ENCODE peak calls at places on chromosomes 12 and 14, in four cellular contexts. W is neural progenitor cell, C is DND-41, O is GM10248. L is an unnamed sample.

GRCh38 chr14:55600784-55601561 is 21.0 kb downstream of the KTN1 start:
- DNase-seq in W (no peak), C (no peak), O (no peak), L (no peak)

GRCh38 chr12:88308825-88309224 is 166.7 kb downstream of the TMTC3 start:
- DNase-seq in W (no peak), C (no peak), O (no peak), L (no peak)

GRCh38 chr14:101037021-101037817 is 133.7 kb upstream of the RTL1 start:
- DNase-seq in W (no peak), C (no peak), O (no peak), L (no peak)

GRCh38 chr12:109310247-109311125 is 1.4 kb upstream of the FOXN4 start:
- DNase-seq in W (peak), C (no peak), O (peak), L (no peak)

GRCh38 chr12:42482086-42482819 is 107.3 kb downstream of the PRICKLE1 start:
- DNase-seq in W (peak), C (no peak), O (no peak), L (no peak)

GRCh38 chr12:752673-753400 is 458 bp downstream of the WNK1 start:
- DNase-seq in W (peak), C (peak), O (peak), L (peak)

GRCh38 chr14:55438066-55438683 is 2.2 kb downstream of the TBPL2 start:
- DNase-seq in W (peak), C (peak), O (no peak), L (no peak)

GRCh38 chr14:104685216-104685997 is 4.0 kb upstream of the INF2 start:
- DNase-seq in W (no peak), C (no peak), O (no peak), L (no peak)

GRCh38 chr12:12210983-12211382 is 55.9 kb downstream of the LRP6 start:
- DNase-seq in W (no peak), C (peak), O (no peak), L (no peak)

GRCh38 chr14:58401587-58401986 is 5.9 kb downstream of the TOMM20L start:
- DNase-seq in W (peak), C (no peak), O (no peak), L (no peak)

GRCh38 chr12:104340917-104341611 is 37.5 kb downstream of the EID3 start:
- DNase-seq in W (no peak), C (no peak), O (no peak), L (peak)

GRCh38 chr14:61476737-61477410 is 155.5 kb downstream of the PRKCH start:
- DNase-seq in W (no peak), C (peak), O (no peak), L (no peak)

GRCh38 chr12:18171571-18171970 is 81.6 kb upstream of the RERGL start:
- DNase-seq in W (no peak), C (no peak), O (no peak), L (no peak)

GRCh38 chr12:32264995-32265394 is 134.4 kb upstream of the FGD4 start:
- DNase-seq in W (no peak), C (peak), O (peak), L (no peak)

GRCh38 chr12:57616383-57617101 is 5.3 kb downstream of the ARHGEF25 start:
- DNase-seq in W (no peak), C (no peak), O (no peak), L (no peak)

GRCh38 chr12:6550294-6551062 is 5.4 kb downstream of the IFFO1 start:
- DNase-seq in W (no peak), C (no peak), O (no peak), L (no peak)

GRCh38 chr12:102171951-102172350 is 25.7 kb downstream of the PMCH start:
- DNase-seq in W (no peak), C (no peak), O (no peak), L (no peak)

GRCh38 chr12:91140660-91141045 is 29.4 kb upstream of the LUM start:
- DNase-seq in W (no peak), C (no peak), O (no peak), L (no peak)

GRCh38 chr12:32918890-32919791 is 22.6 kb upstream of the PKP2 start:
- DNase-seq in W (peak), C (no peak), O (peak), L (no peak)

GRCh38 chr14:90760591-90761316 is 55.5 kb downstream of the TTC7B start:
- DNase-seq in W (peak), C (no peak), O (no peak), L (no peak)

GRCh38 chr14:70709726-70710382 is 68.1 kb downstream of the TTC9 start:
- DNase-seq in W (no peak), C (no peak), O (no peak), L (no peak)

GRCh38 chr14:70713096-70713875 is 71.6 kb downstream of the TTC9 start:
- DNase-seq in W (peak), C (no peak), O (no peak), L (no peak)

GRCh38 chr14:70716483-70716882 is 74.8 kb downstream of the TTC9 start:
- DNase-seq in W (no peak), C (no peak), O (no peak), L (no peak)

GRCh38 chr14:70716958-70717357 is 75.2 kb downstream of the TTC9 start:
- DNase-seq in W (no peak), C (no peak), O (no peak), L (no peak)

DNA sequence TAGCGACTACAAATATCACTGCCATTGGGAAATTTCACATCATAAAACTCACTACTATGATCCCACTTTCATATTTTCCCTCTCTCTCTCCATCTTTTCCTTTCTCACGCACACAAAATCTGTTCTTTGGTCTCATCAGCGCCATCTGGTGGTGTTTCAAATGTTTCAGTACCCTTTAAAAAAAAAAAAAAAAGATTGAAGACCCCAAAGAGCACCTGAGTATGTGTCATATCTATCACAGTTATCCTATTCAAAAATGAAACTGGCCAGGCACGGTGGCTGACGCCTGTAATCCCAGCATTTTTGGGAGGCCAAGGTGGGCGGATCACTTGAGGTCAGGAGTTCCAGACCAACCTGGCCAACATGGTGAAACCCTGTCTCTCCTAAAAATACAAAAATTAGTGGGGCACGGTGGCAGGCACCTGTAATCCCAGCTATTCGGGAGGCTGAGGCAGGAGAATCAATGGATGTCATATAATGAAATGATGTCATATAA is 72.4 kb downstream of the TTC9 start:
- DNase-seq in W (peak), C (peak), O (peak), L (no peak)
- TF ChIP-seq CTCF in W (peak), C (peak), O (peak), L (peak)

GRCh38 chr12:27982951-27983350 is 10.4 kb upstream of the PTHLH start:
- DNase-seq in W (no peak), C (no peak), O (no peak), L (no peak)
- TF ChIP-seq CTCF in W (no peak), C (no peak), O (no peak), L (no peak)

DNA sequence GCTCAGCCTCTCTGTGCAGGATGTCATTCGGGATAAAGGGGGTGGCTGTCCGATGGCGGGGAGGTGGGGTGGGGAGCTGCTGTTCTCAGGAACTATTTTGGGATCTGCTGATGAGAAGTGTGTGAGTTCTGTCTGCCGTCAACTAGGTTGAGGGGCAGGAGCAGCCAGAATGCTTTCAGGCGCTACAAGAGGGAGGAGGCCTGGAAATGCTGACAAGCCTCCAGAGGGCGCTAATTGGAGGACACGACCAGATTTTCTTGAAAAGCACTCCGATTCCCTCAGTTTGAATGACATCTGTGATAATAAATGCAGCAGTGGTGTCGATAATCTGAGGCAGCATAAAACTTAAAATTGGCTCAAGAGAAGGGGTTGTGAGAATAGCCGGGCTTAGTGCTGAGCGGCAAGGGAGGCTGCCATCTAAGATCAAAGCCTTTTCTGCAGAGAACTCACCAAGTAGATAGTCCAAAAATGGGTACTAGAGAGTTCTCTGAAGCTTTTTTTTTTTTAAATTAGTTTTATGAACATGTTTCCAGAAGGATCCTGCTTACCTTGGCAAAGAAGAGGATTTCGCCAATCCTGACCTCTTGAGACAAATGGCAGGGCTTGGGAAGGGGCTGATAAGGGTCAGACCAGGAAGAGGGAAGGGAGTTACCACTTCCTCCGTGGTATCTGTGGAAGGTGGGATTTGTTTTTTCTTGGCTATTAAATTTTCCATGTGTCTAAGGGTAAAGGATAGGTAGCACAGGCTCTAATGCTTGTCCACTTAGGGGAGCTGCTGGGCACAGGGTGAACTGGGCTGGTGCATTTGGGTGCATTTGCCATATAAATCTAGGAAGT is 94.4 kb downstream of the CRACR2A start:
- DNase-seq in W (peak), C (peak), O (peak), L (peak)
- TF ChIP-seq CTCF in W (peak), C (peak), O (peak), L (peak)

GRCh38 chr12:131755305-131756113 is 44.6 kb downstream of the SFSWAP start:
- DNase-seq in W (peak), C (peak), O (peak), L (no peak)
- TF ChIP-seq CTCF in W (peak), C (peak), O (peak), L (peak)

L was measured in glutamatergic neuron.